ENCODE peak calls at places on chromosomes 5 and 9, in four cellular contexts. Q, Z, J and E are unnamed samples.

GRCh38 chr5:75603421-75603820 is 7.8 kb upstream of the ANKDD1B start:
- DNase-seq in Q (peak; percentile 61), Z (peak; percentile 88), J (no peak), E (peak; percentile 9)

GRCh38 chr5:10264569-10264968 is 14.5 kb downstream of the CCT5 start:
- DNase-seq in Q (peak; percentile 26), Z (peak; percentile 41), J (no peak), E (no peak)

GRCh38 chr5:32090026-32090754 is 83.9 kb downstream of the GOLPH3 start:
- DNase-seq in Q (no peak), Z (no peak), J (no peak), E (no peak)

GRCh38 chr5:41161271-41161670 is 52.1 kb downstream of the C6 start:
- DNase-seq in Q (peak; percentile 46), Z (peak; percentile 77), J (no peak), E (peak; percentile 46)

GRCh38 chr9:16145196-16145950 is 592.5 kb downstream of the CCDC171 start:
- DNase-seq in Q (no peak), Z (peak; percentile 50), J (peak; percentile 58), E (no peak)

GRCh38 chr9:126126807-126127206 is 199.8 kb upstream of the MVB12B start:
- DNase-seq in Q (no peak), Z (no peak), J (no peak), E (no peak)

GRCh38 chr9:125396799-125397198 is 135.2 kb downstream of the GAPVD1 start:
- DNase-seq in Q (no peak), Z (no peak), J (no peak), E (no peak)

GRCh38 chr9:80951675-80952074 is 737.7 kb downstream of the TLE1 start:
- DNase-seq in Q (peak; percentile 25), Z (peak; percentile 38), J (peak; percentile 59), E (no peak)

GRCh38 chr5:22470408-22470807 is 382.7 kb downstream of the CDH12 start:
- DNase-seq in Q (no peak), Z (no peak), J (no peak), E (no peak)

GRCh38 chr5:152994040-152994439 is 496.4 kb upstream of the GRIA1 start:
- DNase-seq in Q (no peak), Z (no peak), J (no peak), E (no peak)

GRCh38 chr5:122907238-122907637 is 61.8 kb downstream of the SNX24 start:
- DNase-seq in Q (peak; percentile 73), Z (peak; percentile 14), J (no peak), E (peak; percentile 35)

GRCh38 chr5:119470851-119471451 is 18.7 kb downstream of the HSD17B4 start:
- DNase-seq in Q (peak; percentile 69), Z (peak; percentile 51), J (no peak), E (no peak)

GRCh38 chr9:108609227-108609894 is 246.4 kb downstream of the ACTL7B start:
- DNase-seq in Q (no peak), Z (no peak), J (no peak), E (peak; percentile 63)

GRCh38 chr5:167665841-167666375 is 625.5 kb upstream of the WWC1 start:
- DNase-seq in Q (no peak), Z (no peak), J (no peak), E (no peak)

GRCh38 chr5:78805-79149 is 13.2 kb upstream of the PLEKHG4B start:
- DNase-seq in Q (no peak), Z (no peak), J (no peak), E (no peak)

GRCh38 chr9:130072515-130073235 is 19.0 kb downstream of the GPR107 start:
- DNase-seq in Q (no peak), Z (peak; percentile 66), J (no peak), E (no peak)

GRCh38 chr9:136597965-136598364 is 52.1 kb upstream of the NOTCH1 start:
- DNase-seq in Q (no peak), Z (no peak), J (no peak), E (no peak)

GRCh38 chr5:149799965-149800516 is 69.9 kb downstream of the PPARGC1B start:
- DNase-seq in Q (no peak), Z (no peak), J (no peak), E (no peak)

GRCh38 chr5:59817536-59817935 is 76.0 kb downstream of the PDE4D start:
- DNase-seq in Q (no peak), Z (no peak), J (no peak), E (no peak)

GRCh38 chr5:173968154-173968553 is 20.8 kb upstream of the C5orf47 start:
- DNase-seq in Q (no peak), Z (no peak), J (no peak), E (no peak)

GRCh38 chr9:135536166-135536565 is 9.8 kb upstream of the OBP2A start:
- DNase-seq in Q (peak; percentile 79), Z (peak; percentile 34), J (no peak), E (no peak)

GRCh38 chr5:172777381-172778222 is 6.6 kb upstream of the DUSP1 start:
- DNase-seq in Q (peak; percentile 82), Z (peak; percentile 85), J (peak; percentile 91), E (no peak)

GRCh38 chr5:173108914-173109313 is 35.4 kb upstream of the BNIP1 start:
- DNase-seq in Q (no peak), Z (no peak), J (no peak), E (no peak)

GRCh38 chr9:132193227-132194110 is 31.6 kb downstream of the NTNG2 start:
- DNase-seq in Q (no peak), Z (no peak), J (no peak), E (no peak)

GRCh38 chr5:75678155-75678554 is 39.1 kb downstream of the POC5 start:
- DNase-seq in Q (no peak), Z (no peak), J (no peak), E (no peak)

GRCh38 chr5:55823151-55823796 is 27.9 kb upstream of the IL31RA start:
- DNase-seq in Q (no peak), Z (no peak), J (no peak), E (no peak)

GRCh38 chr9:133707761-133708122 is 30.4 kb downstream of the SARDH start:
- DNase-seq in Q (no peak), Z (no peak), J (no peak), E (no peak)

GRCh38 chr9:129311638-129312037 is 133.6 kb upstream of the IER5L start:
- DNase-seq in Q (no peak), Z (no peak), J (no peak), E (no peak)

GRCh38 chr5:73977146-73977545 is 351.1 kb downstream of the ARHGEF28 start:
- DNase-seq in Q (no peak), Z (no peak), J (no peak), E (no peak)

GRCh38 chr5:152271420-152271819 is 133.7 kb downstream of the NMUR2 start:
- DNase-seq in Q (peak; percentile 1), Z (no peak), J (no peak), E (no peak)

GRCh38 chr5:180235846-180236245 is 26.8 kb upstream of the RASGEF1C start:
- DNase-seq in Q (no peak), Z (no peak), J (no peak), E (no peak)
- H3K4me3 ChIP-seq in Q (no peak overlapping the region), Z (no peak overlapping the region), J (no peak overlapping the region), E (no peak overlapping the region)

GRCh38 chr5:176631383-176631970 is 1.0 kb downstream of the EIF4E1B start:
- DNase-seq in Q (no peak), Z (no peak), J (no peak), E (no peak)

GRCh38 chr5:176632777-176633176 is 2.3 kb downstream of the EIF4E1B start:
- DNase-seq in Q (no peak), Z (no peak), J (no peak), E (no peak)

GRCh38 chr5:176629853-176630680 is at the start of the genes EIF4E1B and SNCB:
- DNase-seq in Q (peak; percentile 38), Z (no peak), J (no peak), E (no peak)

GRCh38 chr5:176629317-176629852 is 949 bp downstream of the SNCB start:
- DNase-seq in Q (no peak), Z (no peak), J (no peak), E (no peak)

DNA sequence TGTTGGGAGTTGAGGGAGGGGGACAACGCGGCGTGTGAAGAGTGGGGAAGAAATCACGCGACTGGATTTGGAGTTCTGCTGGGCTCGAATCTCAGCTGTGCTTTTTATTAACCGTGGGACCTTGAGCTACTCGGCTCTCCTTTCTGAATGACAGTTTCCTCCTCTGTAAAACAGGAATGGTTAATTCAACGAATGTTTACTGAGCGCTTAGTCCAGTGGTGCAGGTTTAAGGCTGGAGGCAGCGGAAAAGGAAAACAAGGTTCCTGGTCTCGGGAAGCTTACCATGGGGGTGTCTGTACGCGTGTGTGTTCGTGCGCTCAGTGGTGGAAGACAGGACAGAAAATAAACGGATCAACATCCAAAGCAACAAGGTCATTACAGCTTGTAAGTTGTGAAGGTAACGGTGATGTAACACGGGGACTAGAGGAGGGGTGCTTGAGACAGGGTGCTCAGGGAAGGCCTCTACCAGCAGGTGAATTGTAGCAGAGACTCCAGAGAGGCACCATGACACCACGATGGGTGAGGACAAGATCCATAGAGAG is 277 bp downstream of the EIF4E1B start:
- DNase-seq in Q (no peak), Z (no peak), J (no peak), E (no peak)
- H3K4me3 ChIP-seq in Q (peak overlapping the region; percentile 47), Z (peak overlapping the region; percentile 26), J (peak overlapping the region; percentile 15), E (peak overlapping the region; percentile 26)

GRCh38 chr5:141874262-141874964 is 3.8 kb downstream of the PCDH1 start:
- DNase-seq in Q (no peak), Z (no peak), J (peak; percentile 14), E (no peak)

GRCh38 chr5:141876628-141877477 is 1.4 kb downstream of the PCDH1 start:
- DNase-seq in Q (no peak), Z (no peak), J (peak; percentile 11), E (no peak)

GRCh38 chr5:141875022-141875740 is 3.0 kb downstream of the PCDH1 start:
- DNase-seq in Q (no peak), Z (no peak), J (peak; percentile 9), E (no peak)

GRCh38 chr5:141877478-141878185 is 578 bp downstream of the PCDH1 start:
- DNase-seq in Q (peak; percentile 21), Z (no peak), J (peak; percentile 13), E (no peak)

DNA sequence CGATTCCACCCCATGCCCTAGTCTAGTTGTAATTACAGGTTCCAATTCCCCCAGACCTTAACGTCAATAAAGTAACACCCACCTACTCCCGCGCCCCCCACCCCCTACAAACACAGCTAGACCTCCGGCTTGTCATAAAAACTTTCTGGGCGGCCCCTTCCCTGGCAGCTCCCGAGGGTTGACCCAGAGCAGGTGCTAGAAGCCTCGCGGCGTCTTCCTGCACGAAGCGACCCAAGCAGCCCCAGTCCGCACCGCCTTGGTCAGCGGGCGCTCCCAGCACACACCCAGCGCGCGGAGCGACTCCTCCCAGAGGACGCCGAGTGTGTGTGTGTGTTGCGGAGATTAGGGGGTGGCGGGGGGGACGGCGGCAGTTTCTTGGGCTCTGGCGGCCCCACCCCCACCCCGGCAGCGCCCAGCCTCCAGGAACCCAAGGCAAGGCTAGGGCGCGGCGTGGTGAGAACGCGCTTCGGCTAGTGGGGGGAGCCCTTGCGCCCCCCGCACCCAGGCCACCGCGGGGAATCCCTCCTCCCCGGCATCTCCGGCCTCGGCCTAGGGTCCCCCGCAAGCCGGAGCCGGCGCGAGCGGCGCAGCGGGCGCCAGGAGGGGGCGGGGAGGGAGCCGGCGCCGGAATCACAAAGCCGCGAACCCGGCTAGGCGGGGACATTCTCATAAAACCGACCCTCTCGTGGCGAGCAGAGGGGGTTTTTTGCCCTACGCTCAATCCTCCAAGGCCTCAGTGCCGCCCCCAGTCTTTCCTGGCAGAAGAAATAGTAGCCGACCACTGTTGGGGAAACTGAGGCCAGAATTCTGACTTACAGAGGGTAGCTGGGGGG is 2.2 kb downstream of the PCDH1 start:
- DNase-seq in Q (peak; percentile 23), Z (no peak), J (peak; percentile 16), E (no peak)
- H3K4me3 ChIP-seq in Q (peak overlapping the region; percentile 59), Z (no peak overlapping the region), J (peak overlapping the region; percentile 59), E (no peak overlapping the region)

DNA sequence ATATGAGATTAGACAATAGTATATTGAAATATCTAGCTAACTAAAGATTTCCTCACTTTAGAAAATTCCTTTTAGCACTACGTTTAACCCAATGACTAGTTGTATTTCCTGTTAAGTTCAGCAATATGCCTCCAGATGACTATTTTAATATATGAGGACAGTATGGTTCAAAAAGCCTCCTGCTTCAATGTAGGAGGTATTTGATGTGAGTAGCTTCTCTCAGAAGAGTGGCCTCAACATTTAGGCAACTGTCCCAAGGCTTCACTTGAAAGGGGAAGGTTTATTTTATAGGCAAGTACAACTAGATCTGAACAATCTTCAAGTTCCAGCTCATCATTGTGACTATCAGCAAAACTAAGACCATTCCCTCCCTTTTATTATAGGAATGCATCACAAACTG is 2.1 kb upstream of the MEF2C start:
- DNase-seq in Q (no peak), Z (no peak), J (no peak), E (no peak)
- H3K4me3 ChIP-seq in Q (no peak overlapping the region), Z (no peak overlapping the region), J (no peak overlapping the region), E (no peak overlapping the region)